ENCODE peak calls at places on chromosome 11, in eight cellular contexts. A, V, D, Z, X, C, F and O are unnamed samples.

GRCh38 chr11:41133023-41133422 is 326.4 kb downstream of the LRRC4C start:
- DNase-seq in A (no peak), V (no peak), D (no peak), Z (no peak), X (no peak), C (no peak), F (no peak), O (no peak)

GRCh38 chr11:100956321-100956720 is 173.3 kb downstream of the PGR start:
- DNase-seq in A (no peak), V (no peak), D (no peak), Z (no peak), X (no peak), C (no peak), F (no peak), O (no peak)

GRCh38 chr11:86469491-86470388 is 95.1 kb downstream of the CCDC81 start:
- DNase-seq in A (no peak), V (no peak), D (no peak), Z (no peak), X (peak), C (no peak), F (no peak), O (no peak)

GRCh38 chr11:32615422-32615821 is 31.8 kb downstream of the EIF3M start:
- DNase-seq in A (no peak), V (no peak), D (peak), Z (no peak), X (no peak), C (no peak), F (peak), O (no peak)

GRCh38 chr11:80031014-80031565 is 590.3 kb upstream of the TENM4 start:
- DNase-seq in A (no peak), V (no peak), D (no peak), Z (no peak), X (no peak), C (no peak), F (no peak), O (no peak)

GRCh38 chr11:102322560-102322959 is 5.3 kb downstream of the BIRC3 start:
- DNase-seq in A (no peak), V (no peak), D (peak), Z (no peak), X (no peak), C (no peak), F (no peak), O (no peak)

GRCh38 chr11:85751738-85752137 is 59.2 kb downstream of the SYTL2 start:
- DNase-seq in A (no peak), V (no peak), D (no peak), Z (no peak), X (peak), C (no peak), F (no peak), O (no peak)

GRCh38 chr11:468493-468892 is 18.4 kb downstream of the PTDSS2 start:
- DNase-seq in A (no peak), V (no peak), D (no peak), Z (no peak), X (no peak), C (no peak), F (no peak), O (no peak)

GRCh38 chr11:114121744-114122504 is 62.4 kb downstream of the ZBTB16 start:
- DNase-seq in A (no peak), V (no peak), D (no peak), Z (no peak), X (no peak), C (no peak), F (no peak), O (no peak)

GRCh38 chr11:107565219-107565937 is at the start of gene ALKBH8:
- DNase-seq in A (peak), V (peak), D (peak), Z (peak), X (peak), C (peak), F (peak), O (peak)

GRCh38 chr11:67416416-67417335 is 1.2 kb downstream of the CARNS1 start:
- DNase-seq in A (no peak), V (peak), D (no peak), Z (no peak), X (no peak), C (peak), F (no peak), O (no peak)

GRCh38 chr11:130314184-130314748 is 451 bp downstream of the ZBTB44 start:
- DNase-seq in A (peak), V (peak), D (peak), Z (peak), X (peak), C (peak), F (peak), O (no peak)